ENCODE peak calls at places on chromosomes 13 and 19, in four cellular contexts. Z, A, C and V are unnamed samples.

GRCh38 chr13:111893071-111893606 is 173.8 kb upstream of the SOX1 start:
- DNase-seq in Z (no peak), A (no peak), C (peak), V (no peak)

GRCh38 chr13:45678282-45678681 is 23.8 kb upstream of the CBY2 start:
- DNase-seq in Z (no peak), A (no peak), C (no peak), V (no peak)

GRCh38 chr13:27971236-27971645 is 2.1 kb upstream of the CDX2 start:
- DNase-seq in Z (no peak), A (no peak), C (no peak), V (no peak)

GRCh38 chr19:22634450-22634827 is 315 bp downstream of the ZNF492 start:
- DNase-seq in Z (no peak), A (no peak), C (no peak), V (no peak)

GRCh38 chr13:32261567-32261966 is 53.6 kb downstream of the ZAR1L start:
- DNase-seq in Z (peak), A (peak), C (no peak), V (peak)

GRCh38 chr13:67369895-67370660 is 139.9 kb upstream of the PCDH9 start:
- DNase-seq in Z (no peak), A (no peak), C (no peak), V (no peak)

GRCh38 chr13:27043013-27043412 is 128.6 kb downstream of the USP12 start:
- DNase-seq in Z (peak), A (no peak), C (no peak), V (peak)

GRCh38 chr13:42272776-42273175 is 824 bp downstream of the AKAP11 start:
- DNase-seq in Z (no peak), A (no peak), C (no peak), V (no peak)

GRCh38 chr13:108214511-108215383 is 589 bp downstream of the LIG4 start:
- DNase-seq in Z (peak), A (no peak), C (peak), V (no peak)

GRCh38 chr13:100461309-100462035 is 127.1 kb downstream of the GGACT start:
- DNase-seq in Z (no peak), A (no peak), C (no peak), V (no peak)

GRCh38 chr13:34156841-34157365 is 339.0 kb downstream of the RFC3 start:
- DNase-seq in Z (peak), A (peak), C (no peak), V (peak)

GRCh38 chr19:42143341-42144234 is 11.3 kb upstream of the POU2F2 start:
- DNase-seq in Z (no peak), A (no peak), C (no peak), V (no peak)

GRCh38 chr13:36608474-36608873 is 65.3 kb upstream of the SERTM1 start:
- DNase-seq in Z (no peak), A (no peak), C (no peak), V (no peak)

DNA sequence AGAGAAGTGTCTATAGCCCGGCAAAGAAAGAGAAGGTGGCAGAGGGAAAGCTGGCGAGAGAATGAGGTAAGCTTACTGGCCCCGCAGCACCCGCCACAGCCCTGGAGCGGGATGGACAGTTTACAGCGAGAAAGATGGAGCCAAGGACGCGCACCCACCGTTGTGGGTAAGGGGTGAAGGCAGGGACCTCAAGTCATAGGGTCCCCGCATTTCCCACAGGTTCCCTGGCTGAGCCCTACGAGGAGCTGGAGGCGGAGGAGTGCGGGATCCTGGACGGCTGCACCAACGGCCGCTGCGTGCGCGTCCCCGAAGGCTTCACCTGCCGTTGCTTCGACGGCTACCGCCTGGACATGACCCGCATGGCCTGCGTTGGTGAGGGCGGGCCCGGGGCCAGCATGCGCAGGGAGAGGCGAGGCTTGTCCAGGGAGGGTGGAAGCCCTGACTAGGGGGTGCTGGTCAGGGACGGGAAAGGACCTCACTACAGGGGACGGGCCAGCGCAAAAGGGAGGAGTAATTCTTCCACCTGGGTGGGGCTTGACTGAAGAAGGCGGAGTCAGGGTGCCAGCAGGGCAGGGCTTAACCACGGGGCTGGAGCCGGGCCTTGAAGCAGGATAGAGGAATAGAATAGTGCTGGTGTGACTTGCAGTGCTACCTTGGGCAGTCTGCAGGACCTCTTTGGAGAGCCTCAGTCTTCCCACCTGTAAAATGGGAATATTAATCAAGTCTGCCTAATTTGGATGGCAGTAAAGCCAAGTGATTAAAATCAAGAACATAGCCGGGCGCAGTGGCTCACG is 26.5 kb downstream of the LTBP4 start:
- DNase-seq in Z (no peak), A (no peak), C (no peak), V (no peak)
- TF ChIP-seq POLR2A in Z (no peak), A (no peak), C (no peak), V (no peak)

GRCh38 chr19:46608581-46609345 is 7.6 kb downstream of the CALM3 start:
- DNase-seq in Z (peak), A (peak), C (peak), V (no peak)

GRCh38 chr19:46611791-46612190 is 10.7 kb downstream of the CALM3 start:
- DNase-seq in Z (peak), A (no peak), C (no peak), V (no peak)

GRCh38 chr19:46609511-46610412 is 8.6 kb downstream of the CALM3 start:
- DNase-seq in Z (peak), A (peak), C (peak), V (no peak)

GRCh38 chr19:46610413-46610775 is 9.3 kb downstream of the CALM3 start:
- DNase-seq in Z (peak), A (peak), C (peak), V (no peak)

GRCh38 chr19:46610851-46611770 is 10.0 kb downstream of the CALM3 start:
- DNase-seq in Z (peak), A (peak), C (peak), V (no peak)
- TF ChIP-seq POLR2A in Z (no peak), A (no peak), C (no peak), V (no peak)

DNA sequence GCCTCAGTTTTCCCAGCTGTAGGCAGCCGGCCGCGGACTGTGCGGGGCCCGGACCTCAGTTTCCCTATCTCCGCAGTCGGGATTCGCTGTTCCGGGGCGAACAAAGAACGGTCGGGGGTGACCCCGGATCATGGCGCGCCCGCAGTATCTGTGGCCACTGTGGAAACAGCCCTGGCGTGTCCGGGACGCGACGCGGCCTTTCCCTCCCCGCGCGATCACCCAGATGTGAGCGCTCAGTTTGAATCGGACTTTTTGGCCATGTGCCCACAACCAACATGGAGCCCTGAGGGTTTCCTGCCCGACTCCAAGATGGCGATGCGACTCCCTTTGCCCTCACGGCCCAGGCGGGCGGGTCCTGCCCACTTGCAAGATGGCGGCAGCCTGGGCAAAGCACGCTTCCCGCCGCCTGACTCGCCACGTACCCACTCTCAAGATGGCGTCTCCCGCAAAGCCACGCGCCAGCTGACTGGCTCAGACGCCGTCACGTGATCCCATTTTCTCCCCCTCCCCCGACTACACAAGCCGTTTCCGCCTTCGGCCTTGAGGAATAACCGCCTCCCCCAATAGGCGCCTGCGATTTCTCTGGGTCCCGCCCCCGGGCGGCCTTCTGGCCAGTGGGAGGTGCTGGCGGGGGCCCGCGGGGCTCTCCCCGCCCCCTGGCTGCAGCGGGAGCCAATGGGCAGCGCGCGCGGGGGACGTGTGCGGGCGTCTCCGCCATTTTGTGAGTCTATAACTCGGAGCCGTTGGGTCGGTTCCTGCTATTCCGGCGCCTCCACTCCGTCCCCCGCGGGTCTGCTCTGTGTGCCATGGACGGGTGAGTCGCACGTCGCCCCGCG is at the start of gene PTBP1:
- DNase-seq in Z (peak), A (peak), C (peak), V (peak)
- TF ChIP-seq POLR2A in Z (no peak), A (peak), C (peak), V (peak)

GRCh38 chr19:3775831-3776230 is 3.8 kb upstream of the RAX2 start:
- DNase-seq in Z (no peak), A (no peak), C (no peak), V (no peak)

GRCh38 chr19:3778104-3778867 is 6.3 kb upstream of the RAX2 start:
- DNase-seq in Z (no peak), A (no peak), C (no peak), V (no peak)

GRCh38 chr19:3775374-3775711 is 3.3 kb upstream of the RAX2 start:
- DNase-seq in Z (no peak), A (no peak), C (no peak), V (no peak)

GRCh38 chr19:3774621-3775373 is 2.8 kb upstream of the RAX2 start:
- DNase-seq in Z (no peak), A (no peak), C (no peak), V (no peak)

DNA sequence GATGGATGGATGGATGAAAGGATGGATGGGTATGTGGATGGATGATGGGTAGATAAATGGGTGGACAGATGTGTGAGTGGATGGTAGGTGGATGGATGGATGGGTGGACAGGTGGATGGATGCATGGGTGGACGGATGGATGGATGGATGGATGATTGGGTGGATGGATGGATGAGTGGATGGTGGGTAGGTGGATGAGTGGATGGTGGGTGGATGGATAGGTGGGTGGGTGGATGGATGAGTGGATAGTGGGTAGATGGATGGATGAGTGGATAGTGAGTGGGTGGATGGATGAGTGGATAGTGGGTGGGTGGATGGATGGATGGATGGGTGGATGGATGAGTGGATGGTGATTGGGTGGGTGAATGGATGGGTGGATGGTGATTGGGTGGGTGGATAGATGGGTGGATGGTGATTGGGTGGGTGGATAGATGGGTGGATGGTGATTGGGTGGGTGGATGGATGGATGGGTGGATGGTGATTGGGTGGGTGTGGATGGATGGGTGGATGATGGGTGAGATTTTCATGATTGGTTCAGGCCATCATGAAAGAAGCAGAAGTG is 4.5 kb upstream of the RAX2 start:
- DNase-seq in Z (no peak), A (no peak), C (no peak), V (no peak)
- TF ChIP-seq POLR2A in Z (no peak), A (no peak), C (no peak), V (no peak)

GRCh38 chr19:50147462-50148423 is 15.3 kb downstream of the IZUMO2 start:
- DNase-seq in Z (peak), A (peak), C (peak), V (peak)
- TF ChIP-seq POLR2A in Z (no peak), A (no peak), C (no peak), V (peak)

GRCh38 chr13:98828614-98829013 is 76.1 kb upstream of the SLC15A1 start:
- DNase-seq in Z (no peak), A (no peak), C (no peak), V (no peak)
- TF ChIP-seq POLR2A in Z (no peak), A (no peak), C (no peak), V (no peak)

GRCh38 chr19:58572818-58573657 is at the start of gene MZF1:
- DNase-seq in Z (peak), A (peak), C (peak), V (peak)
- TF ChIP-seq POLR2A in Z (peak), A (no peak), C (no peak), V (peak)

DNA sequence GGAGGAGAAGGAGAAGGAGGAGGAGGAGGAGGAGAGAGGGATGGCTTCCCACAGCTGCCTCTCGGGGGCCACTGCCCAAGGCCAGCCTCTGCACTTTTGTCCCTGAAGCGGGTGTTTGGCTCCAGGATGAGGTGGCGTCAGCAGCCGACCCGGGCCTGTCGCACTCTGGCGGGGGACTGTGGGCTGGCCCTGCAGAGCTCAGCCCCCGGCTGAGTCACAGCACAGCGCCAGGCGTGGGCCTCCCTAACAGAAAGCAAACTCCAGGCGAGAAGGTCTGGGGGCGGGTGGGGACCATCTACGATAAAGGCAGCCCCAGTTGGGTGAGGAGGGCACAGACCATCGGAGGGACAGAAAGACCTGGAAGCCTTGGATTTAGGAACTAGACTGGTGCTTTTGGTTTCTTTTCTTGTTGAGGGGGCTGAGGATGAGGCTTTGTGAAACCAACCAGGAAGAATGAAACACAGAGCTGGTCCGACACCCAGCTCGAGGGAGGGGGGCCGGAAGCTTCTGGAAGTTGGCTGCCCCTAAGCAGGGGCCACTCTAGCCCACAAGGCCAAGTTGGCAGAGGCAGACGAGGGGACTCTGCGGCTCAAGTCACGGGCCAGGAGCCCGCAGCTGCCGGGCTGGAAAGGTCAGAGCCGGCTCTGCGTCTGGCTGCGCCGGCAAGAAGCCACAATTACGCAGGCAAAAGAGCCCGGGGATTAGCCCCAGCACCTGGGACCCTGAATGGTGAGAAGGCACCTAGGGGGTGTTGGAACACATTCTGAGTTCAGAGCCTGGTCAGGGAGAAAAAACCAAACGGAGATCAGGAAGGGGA is 18.2 kb downstream of the LSM4 start:
- DNase-seq in Z (peak), A (peak), C (peak), V (peak)
- TF ChIP-seq POLR2A in Z (peak), A (peak), C (peak), V (peak)